ENCODE peak calls at places on chromosomes 1 and 21, in nine cellular contexts. M is sigmoid colon, I is transverse colon, R is stomach, F is GM12878, H is SK-N-SH, W is suprapubic skin, S is H1, K is esophagus muscularis mucosa. T is an unnamed sample.

GRCh38 chr1:47756411-47756810 is 240.8 kb downstream of the TRABD2B start:
- DNase-seq in M (no peak), I (no peak), R (no peak), F (no peak), H (no peak), W (peak), S (no peak), K (no peak), T (no peak)

GRCh38 chr1:177287237-177287636 is 116.5 kb downstream of the BRINP2 start:
- DNase-seq in M (no peak), I (no peak), R (no peak), F (no peak), H (no peak), W (no peak), S (no peak), K (no peak), T (no peak)

GRCh38 chr1:224182057-224182865 is 779 bp upstream of the DEGS1 start:
- DNase-seq in M (no peak), I (peak), R (peak), F (peak), H (no peak), W (no peak), S (no peak), K (no peak), T (no peak)

GRCh38 chr1:33220701-33221384 is 35.4 kb upstream of the ZNF362 start:
- DNase-seq in M (no peak), I (no peak), R (peak), F (no peak), H (no peak), W (no peak), S (no peak), K (peak), T (peak)

GRCh38 chr1:87132664-87133000 is 196.0 kb upstream of the LMO4 start:
- DNase-seq in M (no peak), I (no peak), R (no peak), F (no peak), H (no peak), W (peak), S (no peak), K (no peak), T (no peak)

GRCh38 chr1:74767490-74767889 is 34.5 kb downstream of the TYW3 start:
- DNase-seq in M (no peak), I (no peak), R (no peak), F (no peak), H (no peak), W (no peak), S (peak), K (no peak), T (no peak)

GRCh38 chr1:8599813-8600212 is 217.6 kb downstream of the RERE start:
- DNase-seq in M (no peak), I (peak), R (no peak), F (no peak), H (no peak), W (no peak), S (no peak), K (no peak), T (no peak)

GRCh38 chr1:15071936-15072335 is 81.6 kb upstream of the TMEM51 start:
- DNase-seq in M (no peak), I (no peak), R (no peak), F (no peak), H (no peak), W (no peak), S (no peak), K (no peak), T (no peak)

GRCh38 chr1:210944255-210944654 is 189.7 kb downstream of the KCNH1 start:
- DNase-seq in M (no peak), I (no peak), R (no peak), F (no peak), H (peak), W (no peak), S (no peak), K (no peak), T (no peak)

GRCh38 chr1:36517019-36517387 is 34.3 kb upstream of the CSF3R start:
- DNase-seq in M (peak), I (no peak), R (no peak), F (no peak), H (no peak), W (no peak), S (no peak), K (no peak), T (no peak)

GRCh38 chr1:91609571-91609970 is 108.9 kb downstream of the CDC7 start:
- DNase-seq in M (no peak), I (no peak), R (no peak), F (no peak), H (no peak), W (no peak), S (no peak), K (peak), T (no peak)

GRCh38 chr1:91606546-91607078 is 106.0 kb downstream of the CDC7 start:
- DNase-seq in M (no peak), I (no peak), R (no peak), F (no peak), H (no peak), W (no peak), S (no peak), K (peak), T (no peak)

GRCh38 chr1:91610102-91610501 is 109.5 kb downstream of the CDC7 start:
- DNase-seq in M (no peak), I (no peak), R (no peak), F (no peak), H (no peak), W (no peak), S (no peak), K (peak), T (no peak)

GRCh38 chr1:91610829-91611228 is 110.2 kb downstream of the CDC7 start:
- DNase-seq in M (no peak), I (no peak), R (no peak), F (no peak), H (no peak), W (no peak), S (no peak), K (peak), T (no peak)

DNA sequence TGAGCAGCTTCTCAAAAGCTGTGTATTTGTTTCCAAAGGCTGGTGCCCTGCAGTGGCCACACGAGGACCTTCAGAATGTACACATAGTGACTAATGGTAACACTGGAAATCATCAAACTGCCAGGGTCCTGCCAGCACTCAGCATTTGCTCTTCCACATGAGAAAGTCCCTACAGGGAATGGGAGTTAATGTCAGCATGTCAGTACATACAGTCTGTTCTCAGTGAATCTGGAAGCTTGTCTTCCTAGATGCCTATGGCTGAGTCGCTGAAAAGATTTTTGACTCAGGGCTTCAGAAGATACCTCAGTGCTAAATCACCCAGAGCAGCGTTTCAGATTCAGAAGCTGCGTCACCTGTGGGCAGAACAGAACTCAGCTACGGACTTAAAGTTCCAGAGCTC is 108.2 kb downstream of the CDC7 start:
- DNase-seq in M (no peak), I (no peak), R (no peak), F (no peak), H (no peak), W (no peak), S (no peak), K (no peak), T (no peak)
- TF ChIP-seq EP300 in M (peak), I (no peak), R (no peak), F (no peak), H (no peak), W (no peak), S (no peak), K (no peak), T (no peak)

GRCh38 chr21:46158666-46159300 is 3.4 kb upstream of the FTCD start:
- DNase-seq in M (peak), I (no peak), R (peak), F (no peak), H (no peak), W (peak), S (no peak), K (no peak), T (no peak)
- TF ChIP-seq POLR2AphosphoS5 in M (no peak), I (no peak), R (no peak), F (no peak), H (no peak), W (no peak), S (no peak), K (no peak), T (no peak)

GRCh38 chr1:160438935-160439334 is 38.6 kb downstream of the VANGL2 start:
- DNase-seq in M (no peak), I (no peak), R (no peak), F (no peak), H (no peak), W (no peak), S (no peak), K (peak), T (no peak)

GRCh38 chr1:160439718-160440117 is 39.4 kb downstream of the VANGL2 start:
- DNase-seq in M (no peak), I (no peak), R (no peak), F (no peak), H (no peak), W (no peak), S (no peak), K (no peak), T (no peak)

GRCh38 chr1:160436975-160437374 is 36.6 kb downstream of the VANGL2 start:
- DNase-seq in M (no peak), I (no peak), R (no peak), F (no peak), H (no peak), W (no peak), S (no peak), K (no peak), T (no peak)

GRCh38 chr1:160437432-160438319 is 37.3 kb downstream of the VANGL2 start:
- DNase-seq in M (no peak), I (no peak), R (no peak), F (peak), H (no peak), W (no peak), S (no peak), K (no peak), T (no peak)

GRCh38 chr1:160438320-160438918 is 38.1 kb downstream of the VANGL2 start:
- DNase-seq in M (no peak), I (no peak), R (no peak), F (no peak), H (no peak), W (no peak), S (no peak), K (peak), T (no peak)
- H3K4me3 ChIP-seq in M (no peak), I (no peak), R (no peak), F (peak), H (no peak), W (peak), S (no peak), K (no peak), T (peak)

GRCh38 chr1:201272838-201273237 is 10.5 kb upstream of the PKP1 start:
- DNase-seq in M (no peak), I (no peak), R (no peak), F (no peak), H (no peak), W (peak), S (no peak), K (no peak), T (no peak)

GRCh38 chr1:201276891-201277290 is 6.4 kb upstream of the PKP1 start:
- DNase-seq in M (no peak), I (no peak), R (no peak), F (no peak), H (no peak), W (no peak), S (no peak), K (no peak), T (no peak)

GRCh38 chr1:201277441-201277840 is 5.9 kb upstream of the PKP1 start:
- DNase-seq in M (no peak), I (no peak), R (no peak), F (no peak), H (no peak), W (no peak), S (no peak), K (no peak), T (no peak)

GRCh38 chr1:201274616-201275265 is 8.6 kb upstream of the PKP1 start:
- DNase-seq in M (no peak), I (no peak), R (no peak), F (no peak), H (no peak), W (no peak), S (no peak), K (no peak), T (no peak)

GRCh38 chr1:201275266-201275666 is 8.0 kb upstream of the PKP1 start:
- DNase-seq in M (no peak), I (peak), R (peak), F (no peak), H (no peak), W (no peak), S (no peak), K (no peak), T (peak)
- TF ChIP-seq EP300 in M (no peak), I (no peak), R (no peak), F (no peak), H (no peak), W (no peak), S (no peak), K (no peak), T (no peak)

GRCh38 chr1:201501812-201502510 is 5.0 kb downstream of the CSRP1 start:
- DNase-seq in M (peak), I (no peak), R (no peak), F (no peak), H (no peak), W (no peak), S (no peak), K (peak), T (no peak)

GRCh38 chr1:201504179-201504631 is 2.7 kb downstream of the CSRP1 start:
- DNase-seq in M (peak), I (no peak), R (no peak), F (no peak), H (no peak), W (no peak), S (no peak), K (no peak), T (no peak)

GRCh38 chr1:201502511-201502857 is 4.4 kb downstream of the CSRP1 start:
- DNase-seq in M (no peak), I (no peak), R (no peak), F (no peak), H (no peak), W (no peak), S (no peak), K (no peak), T (no peak)

GRCh38 chr1:201504799-201505504 is 2.0 kb downstream of the CSRP1 start:
- DNase-seq in M (peak), I (no peak), R (no peak), F (no peak), H (no peak), W (no peak), S (no peak), K (no peak), T (no peak)

GRCh38 chr1:201503397-201504176 is 3.3 kb downstream of the CSRP1 start:
- DNase-seq in M (peak), I (peak), R (peak), F (no peak), H (no peak), W (no peak), S (peak), K (no peak), T (no peak)
- TF ChIP-seq POLR2AphosphoS5 in M (peak), I (peak), R (peak), F (no peak), H (peak), W (no peak), S (peak), K (peak), T (peak)

GRCh38 chr1:156815307-156815826 is 1.3 kb downstream of the SH2D2A start:
- DNase-seq in M (peak), I (peak), R (no peak), F (no peak), H (peak), W (no peak), S (no peak), K (no peak), T (no peak)
- H3K4me3 ChIP-seq in M (peak), I (no peak), R (no peak), F (no peak), H (no peak), W (no peak), S (no peak), K (peak), T (peak)

GRCh38 chr1:168452329-168452728 is 91.5 kb downstream of the XCL2 start:
- DNase-seq in M (no peak), I (no peak), R (no peak), F (no peak), H (no peak), W (no peak), S (no peak), K (no peak), T (no peak)
- TF ChIP-seq EP300 in M (no peak), I (no peak), R (no peak), F (no peak), H (no peak), W (no peak), S (no peak), K (no peak), T (no peak)

GRCh38 chr1:3468236-3469103 is 14.0 kb downstream of the ARHGEF16 start:
- DNase-seq in M (peak), I (peak), R (no peak), F (no peak), H (no peak), W (no peak), S (no peak), K (no peak), T (no peak)
- TF ChIP-seq POLR2AphosphoS5 in M (no peak), I (no peak), R (no peak), F (no peak), H (no peak), W (no peak), S (no peak), K (no peak), T (no peak)

T was measured in upper lobe of left lung.